ENCODE peak calls at places on chromosomes 3 and 15, in six cellular contexts. T is mammary epithelial cell, R is neural progenitor cell, O is mesenchymal stem cell, Q is A549, U is fibroblast of lung. K is an unnamed sample.
A peak's percentile ranks its signal among the peaks of the same experiment; 100 is the strongest.

GRCh38 chr3:133413166-133414020 is 13.5 kb downstream of the BFSP2 start:
- DNase-seq in T (no peak), R (peak; percentile 17), O (peak; percentile 67), Q (no peak), U (no peak), K (no peak)

GRCh38 chr3:104437131-104437750 is 929.5 kb upstream of the ALCAM start:
- DNase-seq in T (peak; percentile 75), R (no peak), O (peak; percentile 74), Q (peak; percentile 1), U (peak; percentile 89), K (peak; percentile 13)

GRCh38 chr15:97115764-97116075 is 785.2 kb downstream of the NR2F2 start:
- DNase-seq in T (no peak), R (no peak), O (no peak), Q (no peak), U (no peak), K (no peak)

GRCh38 chr15:68379058-68379758 is 52.8 kb downstream of the ITGA11 start:
- DNase-seq in T (no peak), R (no peak), O (no peak), Q (no peak), U (no peak), K (no peak)

GRCh38 chr3:158531334-158531733 is 39.7 kb upstream of the MLF1 start:
- DNase-seq in T (no peak), R (no peak), O (no peak), Q (no peak), U (peak; percentile 12), K (no peak)

GRCh38 chr3:171142985-171143384 is 116.5 kb upstream of the SLC2A2 start:
- DNase-seq in T (peak; percentile 21), R (no peak), O (no peak), Q (no peak), U (peak; percentile 82), K (no peak)

GRCh38 chr15:86139828-86140227 is 60.2 kb downstream of the AGBL1 start:
- DNase-seq in T (no peak), R (peak; percentile 9), O (no peak), Q (peak; percentile 11), U (no peak), K (no peak)

GRCh38 chr3:16132926-16133325 is 41.6 kb upstream of the GALNT15 start:
- DNase-seq in T (no peak), R (no peak), O (no peak), Q (no peak), U (no peak), K (no peak)

GRCh38 chr3:150077581-150078247 is 107.0 kb upstream of the PFN2 start:
- DNase-seq in T (no peak), R (no peak), O (no peak), Q (no peak), U (peak; percentile 86), K (no peak)

GRCh38 chr15:70060214-70061085 is 37.3 kb downstream of the TLE3 start:
- DNase-seq in T (no peak), R (no peak), O (no peak), Q (no peak), U (no peak), K (no peak)

GRCh38 chr3:30354972-30355371 is 251.4 kb upstream of the TGFBR2 start:
- DNase-seq in T (no peak), R (no peak), O (no peak), Q (no peak), U (no peak), K (no peak)

DNA sequence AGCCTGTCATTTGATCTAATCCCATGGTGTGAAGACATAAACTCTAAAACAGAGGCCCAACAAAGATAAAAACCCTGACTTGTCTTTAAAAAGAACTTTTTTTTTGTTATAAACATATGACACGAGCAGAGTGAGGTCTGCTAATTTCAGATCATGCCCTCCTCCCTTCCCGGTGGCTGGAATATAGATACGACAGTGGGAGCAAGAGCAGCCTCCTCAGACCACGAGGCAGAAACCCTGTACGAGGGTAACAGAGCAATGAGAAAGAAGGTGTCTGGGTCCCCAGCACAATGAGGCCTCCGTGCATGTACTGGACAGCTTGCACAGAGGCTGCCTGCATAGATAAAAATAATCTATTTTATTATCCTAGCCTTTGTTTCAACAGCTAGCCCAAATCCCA is 5.8 kb downstream of the TPRA1 start:
- DNase-seq in T (no peak), R (no peak), O (no peak), Q (no peak), U (no peak), K (no peak)
- H3K4me1 ChIP-seq in T (peaks cover 8% of the 10 kb centered on the region), R (peaks cover 10% of the 10 kb centered on the region), O (peaks cover 23% of the 10 kb centered on the region), Q (peaks cover 9% of the 10 kb centered on the region), U (peaks cover 10% of the 10 kb centered on the region), K (peaks cover 16% of the 10 kb centered on the region)

GRCh38 chr3:134650431-134651346 is at the start of gene KY:
- DNase-seq in T (peak; percentile 22), R (peak; percentile 77), O (peak; percentile 5), Q (peak; percentile 9), U (peak; percentile 60), K (no peak)
- H3K4me2 ChIP-seq in T (peak within 1 kb of the TSS; percentile 86), R (peak within 1 kb of the TSS; percentile 87), O (peak within 1 kb of the TSS; percentile 74), Q (peak within 1 kb of the TSS; percentile 85), U (peak within 1 kb of the TSS; percentile 77), K (peak within 1 kb of the TSS; percentile 63)

GRCh38 chr3:136730595-136731273 is 21.4 kb downstream of the STAG1 start:
- DNase-seq in T (no peak), R (no peak), O (no peak), Q (no peak), U (no peak), K (no peak)

GRCh38 chr3:136728434-136728833 is 23.7 kb downstream of the STAG1 start:
- DNase-seq in T (no peak), R (no peak), O (no peak), Q (no peak), U (peak; percentile 9), K (no peak)

GRCh38 chr3:136733317-136733833 is 18.8 kb downstream of the STAG1 start:
- DNase-seq in T (peak; percentile 22), R (no peak), O (no peak), Q (no peak), U (peak; percentile 53), K (no peak)

GRCh38 chr3:136728918-136729317 is 23.3 kb downstream of the STAG1 start:
- DNase-seq in T (peak; percentile 79), R (peak; percentile 41), O (peak; percentile 93), Q (no peak), U (peak; percentile 89), K (no peak)

GRCh38 chr3:136731274-136731884 is 20.8 kb downstream of the STAG1 start:
- DNase-seq in T (peak; percentile 51), R (no peak), O (no peak), Q (no peak), U (peak; percentile 17), K (no peak)
- H3K4me1 ChIP-seq in T (peaks cover 19% of the 10 kb centered on the region), R (peaks cover 38% of the 10 kb centered on the region), O (no peaks in the 10 kb centered on the region), Q (peaks cover 29% of the 10 kb centered on the region), U (no peaks in the 10 kb centered on the region), K (peaks cover 19% of the 10 kb centered on the region)

GRCh38 chr3:57670543-57670942 is 22.3 kb downstream of the DENND6A start:
- DNase-seq in T (no peak), R (no peak), O (no peak), Q (no peak), U (no peak), K (no peak)
- H3K4me2 ChIP-seq in T (no peak overlapping the region), R (no peak overlapping the region), O (no peak overlapping the region), Q (no peak overlapping the region), U (no peak overlapping the region), K (no peak overlapping the region)

GRCh38 chr3:136959599-136959998 is 1.8 kb downstream of the IL20RB start:
- DNase-seq in T (no peak), R (no peak), O (no peak), Q (no peak), U (no peak), K (no peak)
- H3K4me1 ChIP-seq in T (peaks cover 62% of the 10 kb centered on the region), R (peaks cover 10% of the 10 kb centered on the region), O (peaks cover 7% of the 10 kb centered on the region), Q (peaks cover 75% of the 10 kb centered on the region), U (peaks cover 19% of the 10 kb centered on the region), K (peaks cover 50% of the 10 kb centered on the region)

DNA sequence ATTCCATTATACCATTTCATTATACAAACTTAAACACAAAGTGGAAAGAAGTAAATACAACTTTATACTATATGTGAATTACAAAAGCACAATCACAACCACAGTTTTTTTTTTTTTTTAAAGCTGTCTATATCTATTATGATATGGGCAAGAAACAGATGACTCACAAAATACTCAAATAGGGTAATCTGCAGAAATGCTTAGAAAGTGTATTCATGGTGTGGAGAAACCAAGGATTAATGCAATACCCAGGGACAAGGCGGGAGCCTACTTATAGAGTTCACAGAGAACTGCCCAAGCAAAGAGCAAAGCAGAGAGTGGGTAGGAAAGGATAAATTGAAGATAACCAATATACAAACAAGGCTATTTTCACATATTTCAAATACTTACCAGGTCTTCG is 332.0 kb downstream of the FHIT start:
- DNase-seq in T (no peak), R (no peak), O (peak; percentile 8), Q (no peak), U (no peak), K (no peak)
- H3K4me2 ChIP-seq in T (no peak overlapping the region), R (no peak overlapping the region), O (no peak overlapping the region), Q (no peak overlapping the region), U (no peak overlapping the region), K (no peak overlapping the region)

DNA sequence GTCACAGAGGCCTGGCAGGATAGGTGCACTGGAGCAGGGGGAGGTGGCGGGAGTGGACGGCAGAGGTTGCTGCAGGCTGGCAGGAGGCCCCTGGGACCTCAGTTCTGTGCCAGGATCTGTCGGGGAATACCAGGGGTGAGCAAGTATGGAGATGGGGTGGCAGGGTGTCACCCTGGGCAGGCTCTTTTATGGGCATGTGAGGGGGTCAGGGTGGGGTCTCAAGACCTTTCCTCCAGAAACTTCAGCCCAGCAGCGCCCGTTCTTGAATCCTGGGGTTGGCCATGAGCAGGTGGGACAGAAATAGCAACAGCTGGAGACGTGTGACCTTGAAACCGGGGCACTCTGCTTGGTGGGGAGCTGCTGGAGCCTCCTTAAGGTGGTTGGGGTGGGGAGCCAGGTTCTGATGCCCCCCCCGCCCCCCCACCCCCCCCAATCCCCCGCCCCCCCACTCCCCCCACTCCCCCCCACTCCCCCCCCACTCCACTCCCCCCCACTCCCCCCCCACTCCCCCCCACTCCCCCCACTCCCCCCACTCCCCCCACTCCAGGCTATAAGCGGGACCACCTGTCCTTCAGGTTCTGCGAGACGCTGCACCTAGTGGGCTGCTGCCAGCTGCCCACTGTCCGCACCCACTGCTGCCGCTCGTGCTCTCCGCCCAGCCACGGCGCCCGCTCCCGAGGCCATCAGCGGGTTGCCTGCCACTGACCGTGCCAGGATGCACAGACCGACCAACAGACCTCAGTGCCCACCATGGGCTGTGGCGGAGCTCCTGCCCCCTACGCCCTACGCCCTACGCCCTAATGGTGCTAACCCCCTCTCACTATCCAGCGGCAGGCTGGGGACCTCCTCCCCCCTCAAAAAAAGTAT is 84.9 kb downstream of the TBC1D2B start:
- DNase-seq in T (no peak), R (no peak), O (no peak), Q (no peak), U (no peak), K (no peak)
- H3K4me1 ChIP-seq in T (peaks cover 36% of the 10 kb centered on the region), R (peaks cover under 1% of the 10 kb centered on the region), O (peaks cover 78% of the 10 kb centered on the region), Q (peaks cover 43% of the 10 kb centered on the region), U (peaks cover 41% of the 10 kb centered on the region), K (peaks cover 32% of the 10 kb centered on the region)

DNA sequence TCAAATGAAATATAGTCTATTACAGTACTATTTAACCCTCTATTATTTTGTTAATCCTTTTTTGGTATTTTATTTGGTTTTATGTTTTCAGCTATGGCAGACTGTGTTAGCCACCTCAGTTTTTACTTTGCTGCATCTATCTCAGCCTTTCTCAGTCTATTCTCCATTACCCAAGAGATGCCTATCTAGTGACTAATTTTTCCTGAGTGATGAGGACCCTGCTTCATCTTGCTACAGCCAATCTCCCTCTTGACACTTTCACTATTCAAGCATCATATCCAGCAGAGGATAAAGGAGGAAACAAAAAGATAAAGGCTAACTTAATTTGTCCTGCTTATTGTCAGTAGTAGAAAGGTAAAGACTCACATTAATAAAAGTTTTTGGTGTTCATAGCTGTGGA is 141.8 kb upstream of the NECTIN3 start:
- DNase-seq in T (no peak), R (no peak), O (peak; percentile 12), Q (no peak), U (peak; percentile 17), K (no peak)
- H3K4me2 ChIP-seq in T (no peak overlapping the region), R (no peak overlapping the region), O (no peak overlapping the region), Q (no peak overlapping the region), U (no peak overlapping the region), K (no peak overlapping the region)